ENCODE peak calls at places on chromosomes 4 and X, in six cellular contexts. L, F, D, M, U and E are unnamed samples.

GRCh38 chr4:158068063-158068462 is 104.8 kb downstream of the GASK1B start:
- DNase-seq in L (no peak), F (no peak), D (no peak), M (no peak), U (no peak), E (no peak)

GRCh38 chr4:90000995-90001394 is 106.3 kb downstream of the MMRN1 start:
- DNase-seq in L (no peak), F (no peak), D (peak; percentile 73), M (no peak), U (no peak), E (no peak)

GRCh38 chrX:47629419-47630210 is at the start of gene CFP:
- DNase-seq in L (no peak), F (no peak), D (no peak), M (no peak), U (no peak), E (peak; percentile 22)

GRCh38 chr4:186204611-186205144 is 13.3 kb downstream of the CYP4V2 start:
- DNase-seq in L (no peak), F (no peak), D (no peak), M (no peak), U (no peak), E (no peak)

GRCh38 chr4:151599876-151600275 is 160.9 kb downstream of the GATB start:
- DNase-seq in L (peak; percentile 6), F (no peak), D (no peak), M (no peak), U (no peak), E (no peak)

GRCh38 chr4:174056959-174057358 is 226.5 kb downstream of the FBXO8 start:
- DNase-seq in L (no peak), F (no peak), D (no peak), M (no peak), U (no peak), E (no peak)

GRCh38 chr4:153113061-153113837 is 91.0 kb upstream of the TRIM2 start:
- DNase-seq in L (no peak), F (no peak), D (peak; percentile 3), M (peak; percentile 83), U (no peak), E (no peak)

GRCh38 chrX:123871309-123871708 is 11.5 kb downstream of the XIAP start:
- DNase-seq in L (no peak), F (no peak), D (no peak), M (no peak), U (no peak), E (no peak)

GRCh38 chr4:101415962-101416361 is 68.6 kb upstream of the PPP3CA start:
- DNase-seq in L (no peak), F (no peak), D (no peak), M (no peak), U (no peak), E (no peak)

GRCh38 chrX:40434947-40435346 is 145.8 kb upstream of the ATP6AP2 start:
- DNase-seq in L (no peak), F (no peak), D (peak; percentile 76), M (no peak), U (no peak), E (no peak)

GRCh38 chr4:146359771-146360170 is 145.4 kb downstream of the REELD1 start:
- DNase-seq in L (peak; percentile 7), F (no peak), D (no peak), M (no peak), U (no peak), E (no peak)